ENCODE peak calls at places on chromosomes 13 and 19, in nine cellular contexts. B, N, Z, U, A, H, C, T and Q are unnamed samples. For H3K27me3, the result is how much of the 10 kb centered on the place peaks cover.

GRCh38 chr19:31350693-31351211 is 1.5 kb upstream of the TSHZ3 start:
- DNase-seq in B (peak), N (peak), Z (peak), U (peak), A (peak), H (no peak), C (peak), T (peak), Q (no peak)

GRCh38 chr13:80499536-80500280 is 158.8 kb upstream of the SPRY2 start:
- DNase-seq in B (no peak), N (no peak), Z (no peak), U (no peak), A (no peak), H (no peak), C (no peak), T (no peak), Q (no peak)

GRCh38 chr13:35909837-35910236 is 221.3 kb downstream of the DCLK1 start:
- DNase-seq in B (no peak), N (no peak), Z (no peak), U (peak), A (no peak), H (no peak), C (no peak), T (no peak), Q (no peak)

GRCh38 chr19:52992109-52993004 is 21.4 kb upstream of the ERVV-1 start:
- DNase-seq in B (peak), N (peak), Z (peak), U (peak), A (peak), H (no peak), C (peak), T (peak), Q (peak)

GRCh38 chr13:22278336-22278929 is 607.6 kb downstream of the FGF9 start:
- DNase-seq in B (no peak), N (no peak), Z (peak), U (peak), A (peak), H (peak), C (peak), T (peak), Q (peak)

GRCh38 chr13:25882732-25883357 is 169.0 kb downstream of the SHISA2 start:
- DNase-seq in B (no peak), N (no peak), Z (no peak), U (no peak), A (no peak), H (no peak), C (no peak), T (peak), Q (no peak)

GRCh38 chr19:17719730-17720486 is 628 bp downstream of the MAP1S start:
- DNase-seq in B (peak), N (no peak), Z (peak), U (no peak), A (no peak), H (no peak), C (no peak), T (peak), Q (peak)

GRCh38 chr19:37938379-37938778 is 31.4 kb downstream of the SIPA1L3 start:
- DNase-seq in B (no peak), N (no peak), Z (no peak), U (no peak), A (no peak), H (no peak), C (no peak), T (no peak), Q (no peak)

GRCh38 chr13:74409551-74409950 is 275.3 kb upstream of the KLF12 start:
- DNase-seq in B (no peak), N (no peak), Z (no peak), U (no peak), A (no peak), H (no peak), C (no peak), T (no peak), Q (no peak)

GRCh38 chr13:98433654-98434053 is 143.3 kb downstream of the STK24 start:
- DNase-seq in B (no peak), N (no peak), Z (no peak), U (no peak), A (no peak), H (no peak), C (no peak), T (no peak), Q (no peak)

GRCh38 chr19:37855098-37855497 is 51.3 kb downstream of the WDR87 start:
- DNase-seq in B (no peak), N (no peak), Z (peak), U (no peak), A (peak), H (no peak), C (no peak), T (peak), Q (peak)

GRCh38 chr13:77579971-77580370 is 44.5 kb downstream of the SCEL start:
- DNase-seq in B (no peak), N (no peak), Z (no peak), U (no peak), A (no peak), H (no peak), C (no peak), T (no peak), Q (no peak)

GRCh38 chr13:30759748-30760147 is 24.4 kb downstream of the ALOX5AP start:
- DNase-seq in B (no peak), N (no peak), Z (no peak), U (no peak), A (no peak), H (no peak), C (no peak), T (no peak), Q (no peak)

GRCh38 chr19:6318772-6319171 is 14.6 kb downstream of the ACER1 start:
- DNase-seq in B (no peak), N (no peak), Z (no peak), U (no peak), A (no peak), H (no peak), C (no peak), T (no peak), Q (no peak)

GRCh38 chr13:114120486-114121430 is 11.7 kb downstream of the RASA3 start:
- DNase-seq in B (no peak), N (no peak), Z (no peak), U (no peak), A (no peak), H (no peak), C (no peak), T (no peak), Q (no peak)

GRCh38 chr13:113297370-113297871 is 382 bp downstream of the LAMP1 start:
- DNase-seq in B (peak), N (no peak), Z (peak), U (no peak), A (peak), H (no peak), C (peak), T (peak), Q (peak)

GRCh38 chr19:13846533-13847032 is 30.4 kb upstream of the NANOS3 start:
- DNase-seq in B (peak), N (peak), Z (peak), U (peak), A (peak), H (peak), C (peak), T (peak), Q (peak)

GRCh38 chr13:112880976-112881540 is 88.0 kb upstream of the MCF2L start:
- DNase-seq in B (no peak), N (no peak), Z (no peak), U (no peak), A (no peak), H (no peak), C (no peak), T (no peak), Q (no peak)

GRCh38 chr13:97322740-97323342 is 100.7 kb downstream of the MBNL2 start:
- DNase-seq in B (no peak), N (no peak), Z (no peak), U (no peak), A (no peak), H (no peak), C (no peak), T (no peak), Q (no peak)

GRCh38 chr13:50129923-50130685 is 114.9 kb downstream of the KCNRG start:
- DNase-seq in B (no peak), N (no peak), Z (peak), U (peak), A (peak), H (no peak), C (peak), T (no peak), Q (no peak)

GRCh38 chr19:15564534-15565168 is 50.4 kb upstream of the CYP4F8 start:
- DNase-seq in B (no peak), N (no peak), Z (no peak), U (no peak), A (no peak), H (no peak), C (no peak), T (no peak), Q (no peak)

GRCh38 chr13:74066937-74067336 is 67.3 kb downstream of the KLF12 start:
- DNase-seq in B (no peak), N (no peak), Z (no peak), U (no peak), A (no peak), H (no peak), C (no peak), T (no peak), Q (no peak)

GRCh38 chr13:84810781-84811180 is 928.5 kb upstream of the SLITRK1 start:
- DNase-seq in B (no peak), N (no peak), Z (no peak), U (no peak), A (no peak), H (no peak), C (no peak), T (no peak), Q (no peak)

GRCh38 chr19:52138614-52139290 is 986 bp downstream of the ZNF616 start:
- DNase-seq in B (peak), N (peak), Z (peak), U (peak), A (peak), H (no peak), C (peak), T (peak), Q (no peak)

GRCh38 chr13:90738881-90739280 is 608.6 kb upstream of the MIR17HG start:
- DNase-seq in B (no peak), N (no peak), Z (no peak), U (no peak), A (no peak), H (no peak), C (no peak), T (no peak), Q (no peak)

GRCh38 chr19:39320948-39321831 is 527 bp upstream of the LRFN1 start:
- DNase-seq in B (no peak), N (no peak), Z (no peak), U (no peak), A (no peak), H (no peak), C (no peak), T (no peak), Q (no peak)

GRCh38 chr13:46804391-46804815 is 7.4 kb upstream of the ESD start:
- DNase-seq in B (no peak), N (no peak), Z (no peak), U (no peak), A (no peak), H (no peak), C (no peak), T (no peak), Q (no peak)

GRCh38 chr13:40271511-40271910 is 394.9 kb downstream of the FOXO1 start:
- DNase-seq in B (no peak), N (no peak), Z (peak), U (no peak), A (peak), H (no peak), C (peak), T (peak), Q (no peak)

GRCh38 chr13:109255457-109255856 is 530.9 kb downstream of the IRS2 start:
- DNase-seq in B (no peak), N (no peak), Z (no peak), U (no peak), A (no peak), H (no peak), C (no peak), T (no peak), Q (no peak)

GRCh38 chr13:108508263-108508662 is 121.1 kb upstream of the MYO16 start:
- DNase-seq in B (no peak), N (no peak), Z (no peak), U (no peak), A (no peak), H (no peak), C (no peak), T (no peak), Q (no peak)

GRCh38 chr13:49838989-49839388 is 46.5 kb upstream of the KPNA3 start:
- DNase-seq in B (peak), N (no peak), Z (no peak), U (no peak), A (no peak), H (no peak), C (no peak), T (no peak), Q (no peak)

DNA sequence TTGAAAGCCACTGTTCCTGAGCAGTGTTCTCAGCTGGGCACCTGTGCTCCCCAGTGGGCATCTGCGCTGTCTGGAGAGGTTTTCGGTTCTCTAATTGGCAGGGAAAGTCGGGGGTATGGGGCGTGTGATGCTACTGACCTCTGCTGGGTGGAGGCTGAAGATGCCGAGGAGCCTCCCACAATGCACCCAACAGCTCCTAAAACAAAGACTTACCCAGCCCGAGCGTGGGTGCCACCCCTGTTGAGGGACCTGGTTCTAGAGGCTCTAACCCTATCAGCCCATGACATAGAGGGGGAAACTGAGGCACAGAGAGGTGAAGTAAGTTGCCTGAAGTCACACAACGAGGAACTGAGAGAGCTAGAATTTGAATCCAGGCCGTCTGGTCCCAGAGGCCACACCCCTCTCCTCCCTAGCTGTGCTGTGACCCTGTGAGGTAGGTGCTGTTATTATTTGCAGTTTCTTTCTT is 2.3 kb downstream of the SPACA4 start:
- DNase-seq in B (peak), N (no peak), Z (peak), U (peak), A (no peak), H (no peak), C (no peak), T (no peak), Q (no peak)
- TF ChIP-seq CTCF in B (peak), N (no peak), Z (peak), U (peak), A (peak), H (peak), C (peak), T (no peak), Q (peak)

DNA sequence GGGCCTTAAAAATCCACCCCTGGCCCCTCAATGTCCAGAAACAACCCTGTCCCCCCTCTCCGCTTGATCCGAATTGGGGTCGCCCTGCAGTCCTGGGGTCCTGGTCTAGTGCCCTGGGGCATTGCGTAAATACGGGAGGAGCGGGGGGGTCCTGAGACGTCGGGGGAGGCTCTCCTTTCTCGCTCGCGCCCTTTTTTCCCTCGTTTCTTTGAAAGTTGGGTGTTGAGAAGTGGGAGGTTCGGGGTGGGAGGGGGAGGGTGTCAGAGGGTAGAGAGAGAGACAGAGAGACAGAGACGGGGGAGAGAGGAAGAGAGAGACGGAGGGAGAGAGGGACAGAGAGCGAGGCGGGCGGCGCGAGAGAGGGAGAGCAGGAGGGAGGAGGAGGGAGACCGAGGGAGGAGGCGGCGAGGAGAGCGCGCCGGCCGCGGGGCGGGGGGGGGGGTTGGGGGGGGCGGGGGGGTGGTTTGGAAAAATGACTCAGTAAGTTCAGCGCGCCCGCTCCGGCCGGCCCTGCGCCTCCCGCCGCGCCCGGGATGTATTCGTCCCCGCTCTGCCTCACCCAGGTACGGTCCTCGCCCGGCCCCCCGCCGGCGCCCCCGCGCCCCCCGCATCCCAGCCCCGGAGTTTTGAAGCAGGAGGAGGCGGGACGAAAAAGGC is at the start of gene NFIC:
- DNase-seq in B (peak), N (peak), Z (peak), U (no peak), A (peak), H (no peak), C (peak), T (peak), Q (peak)
- TF ChIP-seq POLR2A in B (peak), N (peak), Z (peak), U (no peak), A (no peak), H (peak), C (no peak), T (no peak), Q (peak)

GRCh38 chr19:3314962-3315675 is 51.3 kb upstream of the NFIC start:
- DNase-seq in B (peak), N (no peak), Z (no peak), U (no peak), A (no peak), H (no peak), C (no peak), T (no peak), Q (no peak)

GRCh38 chr19:3316659-3317207 is 49.6 kb upstream of the NFIC start:
- DNase-seq in B (peak), N (no peak), Z (no peak), U (no peak), A (no peak), H (no peak), C (no peak), T (no peak), Q (no peak)

GRCh38 chr19:3315676-3315973 is 50.8 kb upstream of the NFIC start:
- DNase-seq in B (peak), N (no peak), Z (no peak), U (no peak), A (no peak), H (no peak), C (no peak), T (no peak), Q (no peak)

GRCh38 chr19:3313199-3313575 is 53.2 kb upstream of the NFIC start:
- DNase-seq in B (no peak), N (no peak), Z (no peak), U (no peak), A (no peak), H (no peak), C (no peak), T (no peak), Q (no peak)

DNA sequence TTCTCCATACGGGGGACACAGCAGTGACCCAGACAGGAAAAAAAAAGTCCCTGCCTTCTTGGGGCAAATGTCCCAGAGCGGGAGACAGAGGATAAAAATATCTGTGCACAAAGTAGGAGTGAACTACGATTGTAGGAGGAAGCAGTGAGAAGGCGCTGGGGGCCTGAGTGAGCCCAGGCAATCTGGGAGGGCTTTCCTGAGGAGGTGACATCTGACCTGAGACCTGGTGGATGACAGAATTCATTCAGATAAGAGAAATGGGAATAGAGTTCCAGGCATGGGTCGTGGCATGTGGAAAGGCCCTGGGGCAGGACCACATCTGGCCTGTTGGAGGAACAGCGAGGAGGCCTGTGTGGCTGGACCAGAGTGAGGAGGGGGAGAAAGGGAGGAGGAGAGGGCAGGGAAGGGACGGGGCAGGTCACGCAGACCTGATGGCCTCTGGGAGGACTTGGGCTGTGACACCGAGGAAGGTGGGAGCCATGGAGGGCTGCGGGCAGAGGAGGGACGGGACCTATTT is 50.2 kb upstream of the NFIC start:
- DNase-seq in B (peak), N (no peak), Z (no peak), U (no peak), A (no peak), H (no peak), C (no peak), T (no peak), Q (no peak)
- H3K27me3 ChIP-seq in B (under half), N (under half), Z (half or more), U (under half), A (under half), H (under half), C (under half), T (under half), Q (half or more)

DNA sequence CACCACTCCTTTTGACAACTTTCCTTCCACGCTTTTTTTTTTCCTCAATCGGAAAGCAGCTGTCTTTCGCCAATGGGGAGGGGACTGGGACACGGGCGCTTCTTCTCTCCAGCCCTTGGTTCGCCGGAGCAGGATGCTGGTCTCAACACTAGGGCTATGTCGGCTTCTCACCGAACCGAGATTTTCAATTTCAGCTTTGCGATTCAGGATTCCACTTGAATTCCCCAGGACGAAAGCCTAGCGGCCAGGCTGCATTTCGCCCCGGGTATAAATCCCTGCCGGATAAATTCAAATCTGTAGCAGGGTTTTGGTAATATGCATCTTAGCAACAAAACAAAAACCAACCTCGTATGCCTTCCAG is 7.9 kb downstream of the POU4F1 start:
- DNase-seq in B (no peak), N (no peak), Z (no peak), U (no peak), A (no peak), H (no peak), C (no peak), T (no peak), Q (no peak)
- TF ChIP-seq CTCF in B (no peak), N (no peak), Z (no peak), U (no peak), A (no peak), H (no peak), C (no peak), T (no peak), Q (no peak)